ENCODE peak calls at places on chromosomes 13 and 19, in eight cellular contexts. V, C, N, R, J, U, Y and L are unnamed samples.

GRCh38 chr19:38362076-38362945 is 12.1 kb upstream of the PSMD8 start:
- DNase-seq in V (peak), C (peak), N (peak), R (peak), J (peak), U (peak), Y (peak), L (peak)

GRCh38 chr19:32824906-32825608 is 44.5 kb downstream of the SLC7A9 start:
- DNase-seq in V (no peak), C (no peak), N (no peak), R (peak), J (no peak), U (no peak), Y (no peak), L (no peak)

GRCh38 chr19:21586341-21587116 is 81.1 kb downstream of the ZNF429 start:
- DNase-seq in V (peak), C (no peak), N (no peak), R (no peak), J (no peak), U (no peak), Y (peak), L (peak)

GRCh38 chr13:113086991-113087922 is 18.3 kb upstream of the F7 start:
- DNase-seq in V (no peak), C (no peak), N (no peak), R (no peak), J (no peak), U (no peak), Y (no peak), L (no peak)

GRCh38 chr19:47231215-47232054 is 436 bp upstream of the BBC3 start:
- DNase-seq in V (peak), C (peak), N (peak), R (peak), J (peak), U (peak), Y (peak), L (peak)

GRCh38 chr19:39848392-39848791 is 2.2 kb upstream of the FBL start:
- DNase-seq in V (no peak), C (no peak), N (no peak), R (no peak), J (no peak), U (no peak), Y (no peak), L (no peak)

GRCh38 chr13:59774511-59774911 is 389.2 kb downstream of the DIAPH3 start:
- DNase-seq in V (no peak), C (no peak), N (no peak), R (no peak), J (no peak), U (no peak), Y (no peak), L (no peak)

GRCh38 chr19:13163609-13164364 is 13.6 kb downstream of the IER2 start:
- DNase-seq in V (peak), C (no peak), N (peak), R (no peak), J (peak), U (peak), Y (peak), L (peak)

GRCh38 chr19:2547033-2547680 is 71.2 kb downstream of the GADD45B start:
- DNase-seq in V (no peak), C (no peak), N (peak), R (no peak), J (no peak), U (no peak), Y (no peak), L (no peak)

GRCh38 chr19:46416077-46416709 is 2.8 kb upstream of the CCDC8 start:
- DNase-seq in V (peak), C (no peak), N (peak), R (peak), J (no peak), U (peak), Y (peak), L (peak)

GRCh38 chr13:47334173-47334572 is 437.3 kb upstream of the HTR2A start:
- DNase-seq in V (no peak), C (no peak), N (no peak), R (no peak), J (no peak), U (no peak), Y (no peak), L (no peak)

GRCh38 chr19:38670921-38671398 is 23.5 kb downstream of the ACTN4 start:
- DNase-seq in V (no peak), C (no peak), N (no peak), R (no peak), J (no peak), U (no peak), Y (no peak), L (no peak)

GRCh38 chr13:49641810-49642291 is 13.5 kb downstream of the ARL11 start:
- DNase-seq in V (no peak), C (no peak), N (no peak), R (no peak), J (no peak), U (peak), Y (no peak), L (no peak)

GRCh38 chr13:110271313-110271712 is 35.6 kb downstream of the COL4A1 start:
- DNase-seq in V (no peak), C (no peak), N (no peak), R (no peak), J (no peak), U (no peak), Y (no peak), L (no peak)

GRCh38 chr19:21126078-21126477 is 15.8 kb upstream of the ZNF431 start:
- DNase-seq in V (no peak), C (no peak), N (no peak), R (no peak), J (no peak), U (no peak), Y (no peak), L (no peak)

GRCh38 chr13:30679483-30680330 is 55.6 kb upstream of the ALOX5AP start:
- DNase-seq in V (no peak), C (peak), N (no peak), R (peak), J (no peak), U (no peak), Y (peak), L (no peak)

GRCh38 chr19:37933965-37934364 is 27.0 kb downstream of the SIPA1L3 start:
- DNase-seq in V (no peak), C (no peak), N (peak), R (no peak), J (no peak), U (no peak), Y (no peak), L (no peak)